ENCODE peak calls at places on chromosomes 3 and 15, in nine cellular contexts. One of them, this sample, is unnamed.

GRCh38 chr3:54347933-54348332 is 225.6 kb downstream of the CACNA2D3 start:
- ATAC-seq in sciatic nerve: peak
- ATAC-seq in left cardiac atrium: no peak
- ATAC-seq in right lobe of liver: no peak
- ATAC-seq in CD4-positive, alpha-beta T cell: no peak
- ATAC-seq in upper lobe of left lung: no peak
- ATAC-seq in CD8-positive, alpha-beta T cell: no peak
- ATAC-seq in K562: no peak
- ATAC-seq in heart right ventricle: no peak
- ATAC-seq in this sample: no peak

GRCh38 chr15:78838480-78838879 is 27.2 kb upstream of the ADAMTS7 start:
- ATAC-seq in sciatic nerve: peak
- ATAC-seq in left cardiac atrium: peak
- ATAC-seq in right lobe of liver: no peak
- ATAC-seq in CD4-positive, alpha-beta T cell: no peak
- ATAC-seq in upper lobe of left lung: no peak
- ATAC-seq in CD8-positive, alpha-beta T cell: no peak
- ATAC-seq in K562: no peak
- ATAC-seq in heart right ventricle: no peak
- ATAC-seq in this sample: no peak

GRCh38 chr3:182810574-182811268 is 17.4 kb downstream of the ATP11B start:
- ATAC-seq in sciatic nerve: no peak
- ATAC-seq in left cardiac atrium: no peak
- ATAC-seq in right lobe of liver: no peak
- ATAC-seq in CD4-positive, alpha-beta T cell: no peak
- ATAC-seq in upper lobe of left lung: no peak
- ATAC-seq in CD8-positive, alpha-beta T cell: no peak
- ATAC-seq in K562: peak
- ATAC-seq in heart right ventricle: no peak
- ATAC-seq in this sample: peak

GRCh38 chr15:99467861-99468460 is 97.8 kb upstream of the MEF2A start:
- ATAC-seq in sciatic nerve: no peak
- ATAC-seq in left cardiac atrium: no peak
- ATAC-seq in right lobe of liver: no peak
- ATAC-seq in CD4-positive, alpha-beta T cell: no peak
- ATAC-seq in upper lobe of left lung: no peak
- ATAC-seq in CD8-positive, alpha-beta T cell: no peak
- ATAC-seq in K562: no peak
- ATAC-seq in heart right ventricle: no peak
- ATAC-seq in this sample: no peak

GRCh38 chr15:66071160-66071559 is 182.4 kb downstream of the MEGF11 start:
- ATAC-seq in sciatic nerve: no peak
- ATAC-seq in left cardiac atrium: no peak
- ATAC-seq in right lobe of liver: no peak
- ATAC-seq in CD4-positive, alpha-beta T cell: no peak
- ATAC-seq in upper lobe of left lung: peak
- ATAC-seq in CD8-positive, alpha-beta T cell: no peak
- ATAC-seq in K562: no peak
- ATAC-seq in heart right ventricle: no peak
- ATAC-seq in this sample: no peak

GRCh38 chr3:48038971-48039481 is 22.8 kb upstream of the MAP4 start:
- ATAC-seq in sciatic nerve: peak
- ATAC-seq in left cardiac atrium: no peak
- ATAC-seq in right lobe of liver: peak
- ATAC-seq in CD4-positive, alpha-beta T cell: no peak
- ATAC-seq in upper lobe of left lung: no peak
- ATAC-seq in CD8-positive, alpha-beta T cell: no peak
- ATAC-seq in K562: peak
- ATAC-seq in heart right ventricle: peak
- ATAC-seq in this sample: no peak

GRCh38 chr15:92109485-92109884 is 256.0 kb downstream of the SLCO3A1 start:
- ATAC-seq in sciatic nerve: no peak
- ATAC-seq in left cardiac atrium: peak
- ATAC-seq in right lobe of liver: no peak
- ATAC-seq in CD4-positive, alpha-beta T cell: no peak
- ATAC-seq in upper lobe of left lung: no peak
- ATAC-seq in CD8-positive, alpha-beta T cell: no peak
- ATAC-seq in K562: no peak
- ATAC-seq in heart right ventricle: no peak
- ATAC-seq in this sample: no peak

GRCh38 chr15:24075420-24076089 is 388.4 kb upstream of the NDN start:
- ATAC-seq in sciatic nerve: no peak
- ATAC-seq in left cardiac atrium: no peak
- ATAC-seq in right lobe of liver: no peak
- ATAC-seq in CD4-positive, alpha-beta T cell: no peak
- ATAC-seq in upper lobe of left lung: no peak
- ATAC-seq in CD8-positive, alpha-beta T cell: no peak
- ATAC-seq in K562: no peak
- ATAC-seq in heart right ventricle: no peak
- ATAC-seq in this sample: no peak

GRCh38 chr15:80003934-80004472 is 33.0 kb upstream of the BCL2A1 start:
- ATAC-seq in sciatic nerve: no peak
- ATAC-seq in left cardiac atrium: no peak
- ATAC-seq in right lobe of liver: peak
- ATAC-seq in CD4-positive, alpha-beta T cell: no peak
- ATAC-seq in upper lobe of left lung: no peak
- ATAC-seq in CD8-positive, alpha-beta T cell: no peak
- ATAC-seq in K562: no peak
- ATAC-seq in heart right ventricle: no peak
- ATAC-seq in this sample: no peak

GRCh38 chr3:105440113-105440512 is 73.4 kb downstream of the ALCAM start:
- ATAC-seq in sciatic nerve: no peak
- ATAC-seq in left cardiac atrium: no peak
- ATAC-seq in right lobe of liver: peak
- ATAC-seq in CD4-positive, alpha-beta T cell: no peak
- ATAC-seq in upper lobe of left lung: no peak
- ATAC-seq in CD8-positive, alpha-beta T cell: no peak
- ATAC-seq in K562: no peak
- ATAC-seq in heart right ventricle: no peak
- ATAC-seq in this sample: no peak

GRCh38 chr3:72372161-72372560 is 476.1 kb downstream of the SHQ1 start:
- ATAC-seq in sciatic nerve: no peak
- ATAC-seq in left cardiac atrium: no peak
- ATAC-seq in right lobe of liver: no peak
- ATAC-seq in CD4-positive, alpha-beta T cell: no peak
- ATAC-seq in upper lobe of left lung: no peak
- ATAC-seq in CD8-positive, alpha-beta T cell: no peak
- ATAC-seq in K562: peak
- ATAC-seq in heart right ventricle: no peak
- ATAC-seq in this sample: no peak

GRCh38 chr3:181633556-181633955 is 78.2 kb upstream of the SOX2 start:
- ATAC-seq in sciatic nerve: no peak
- ATAC-seq in left cardiac atrium: no peak
- ATAC-seq in right lobe of liver: no peak
- ATAC-seq in CD4-positive, alpha-beta T cell: no peak
- ATAC-seq in upper lobe of left lung: no peak
- ATAC-seq in CD8-positive, alpha-beta T cell: no peak
- ATAC-seq in K562: no peak
- ATAC-seq in heart right ventricle: no peak
- ATAC-seq in this sample: no peak

GRCh38 chr15:71440479-71441071 is 325.3 kb downstream of the THSD4 start:
- ATAC-seq in sciatic nerve: peak
- ATAC-seq in left cardiac atrium: peak
- ATAC-seq in right lobe of liver: peak
- ATAC-seq in CD4-positive, alpha-beta T cell: no peak
- ATAC-seq in upper lobe of left lung: no peak
- ATAC-seq in CD8-positive, alpha-beta T cell: no peak
- ATAC-seq in K562: peak
- ATAC-seq in heart right ventricle: peak
- ATAC-seq in this sample: no peak

GRCh38 chr15:90552162-90552928 is 22.6 kb downstream of the CRTC3 start:
- ATAC-seq in sciatic nerve: peak
- ATAC-seq in left cardiac atrium: peak
- ATAC-seq in right lobe of liver: no peak
- ATAC-seq in CD4-positive, alpha-beta T cell: no peak
- ATAC-seq in upper lobe of left lung: no peak
- ATAC-seq in CD8-positive, alpha-beta T cell: no peak
- ATAC-seq in K562: no peak
- ATAC-seq in heart right ventricle: peak
- ATAC-seq in this sample: no peak

GRCh38 chr3:169562988-169563774 is 100.3 kb downstream of the MECOM start:
- ATAC-seq in sciatic nerve: no peak
- ATAC-seq in left cardiac atrium: no peak
- ATAC-seq in right lobe of liver: no peak
- ATAC-seq in CD4-positive, alpha-beta T cell: no peak
- ATAC-seq in upper lobe of left lung: no peak
- ATAC-seq in CD8-positive, alpha-beta T cell: no peak
- ATAC-seq in K562: no peak
- ATAC-seq in heart right ventricle: no peak
- ATAC-seq in this sample: no peak

This sample was measured in activated T-helper 17 cell treated with anti-CD3 and anti-CD28 coated beads, Interleukin-2, amount 50 U/mL, for 72 hours.